ENCODE peak calls at places on chromosome 12, in five cellular contexts. T is WTC11, O is Peyer's patch, B is spleen, R is psoas muscle. K is an unnamed sample.

GRCh38 chr12:132018193-132018916 is 68.6 kb downstream of the EP400 start:
- DNase-seq in O (no peak), B (no peak), R (no peak), T (no peak), K (no peak)

GRCh38 chr12:107590369-107591094 is 95.1 kb upstream of the PWP1 start:
- DNase-seq in O (no peak), B (no peak), T (no peak), R (no peak), K (no peak)

GRCh38 chr12:121217761-121218160 is 7.8 kb downstream of the P2RX4 start:
- DNase-seq in B (peak), O (no peak), T (no peak), R (no peak), K (no peak)

GRCh38 chr12:67430708-67431335 is 161.7 kb downstream of the CAND1 start:
- DNase-seq in T (peak), B (no peak), O (no peak), R (peak), K (no peak)

GRCh38 chr12:115338566-115339294 is 654.8 kb upstream of the TBX3 start:
- DNase-seq in B (no peak), T (peak), O (no peak), R (no peak), K (no peak)

GRCh38 chr12:94078138-94078723 is 70.1 kb upstream of the PLXNC1 start:
- DNase-seq in T (no peak), R (no peak), O (no peak), B (no peak), K (no peak)

GRCh38 chr12:128009108-128009507 is 257.9 kb upstream of the TMEM132C start:
- DNase-seq in B (no peak), O (no peak), T (no peak), R (no peak), K (no peak)

GRCh38 chr12:30691122-30691879 is 4.4 kb downstream of the IPO8 start:
- DNase-seq in B (no peak), T (no peak), R (peak), O (no peak), K (no peak)

GRCh38 chr12:96150442-96150841 is 43.7 kb upstream of the ELK3 start:
- DNase-seq in T (no peak), R (no peak), O (no peak), B (no peak), K (no peak)

GRCh38 chr12:6493580-6494350 is at the start of gene NCAPD2:
- DNase-seq in R (peak), T (peak), O (peak), B (peak), K (peak)

GRCh38 chr12:6492838-6493579 is at the start of gene MRPL51:
- DNase-seq in T (peak), B (peak), O (peak), R (peak), K (peak)

GRCh38 chr12:6489449-6489848 is 3.6 kb downstream of the MRPL51 start:
- DNase-seq in R (no peak), T (no peak), B (no peak), O (no peak), K (no peak)

GRCh38 chr12:6494968-6495367 is 1.1 kb downstream of the NCAPD2 start:
- DNase-seq in O (no peak), R (no peak), T (no peak), B (no peak), K (no peak)

DNA sequence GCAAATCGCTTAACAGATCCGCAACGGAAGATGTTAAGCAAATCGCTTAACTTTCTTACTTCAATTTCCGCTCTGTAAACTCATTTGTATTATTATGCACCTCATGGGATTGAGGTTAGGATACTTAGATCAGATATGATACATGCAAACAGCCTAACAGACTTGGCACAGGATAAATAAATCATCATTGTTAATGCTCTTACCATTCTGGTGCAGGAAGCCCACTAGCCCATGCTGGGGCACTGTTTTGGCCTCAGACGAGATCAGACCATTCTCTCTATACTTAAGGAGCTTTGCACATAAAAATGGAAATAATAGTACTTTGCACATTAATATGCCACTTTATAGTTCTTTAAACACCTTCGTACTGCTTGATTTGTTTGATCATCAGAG is 445 bp downstream of the NCAPD2 start:
- DNase-seq in O (no peak), T (no peak), B (no peak), R (no peak), K (no peak)
- TF ChIP-seq CTCF in O (no peak), T (no peak), B (no peak), R (no peak), K (no peak)

DNA sequence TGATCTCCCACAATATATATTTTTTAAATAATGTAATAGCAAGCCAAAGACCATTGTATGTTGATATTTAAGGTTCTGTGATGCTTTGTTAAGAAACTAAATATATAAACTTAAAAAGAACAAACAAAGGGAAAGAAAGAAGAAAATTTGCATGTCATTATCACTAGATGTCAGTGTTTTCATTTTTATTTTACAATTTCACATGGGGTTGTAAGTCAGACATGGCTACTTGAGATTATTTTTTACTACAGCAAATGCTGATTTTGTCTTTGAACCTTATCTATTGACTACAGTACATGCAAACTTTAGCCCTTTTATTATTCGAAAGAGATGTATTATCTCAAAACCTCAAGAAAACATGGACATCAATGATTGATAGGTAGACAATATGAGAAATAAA is 36.1 kb downstream of the SLCO1C1 start:
- DNase-seq in B (no peak), O (no peak), R (no peak), T (no peak), K (no peak)
- TF ChIP-seq CTCF in B (no peak), O (no peak), R (no peak), T (no peak), K (no peak)

DNA sequence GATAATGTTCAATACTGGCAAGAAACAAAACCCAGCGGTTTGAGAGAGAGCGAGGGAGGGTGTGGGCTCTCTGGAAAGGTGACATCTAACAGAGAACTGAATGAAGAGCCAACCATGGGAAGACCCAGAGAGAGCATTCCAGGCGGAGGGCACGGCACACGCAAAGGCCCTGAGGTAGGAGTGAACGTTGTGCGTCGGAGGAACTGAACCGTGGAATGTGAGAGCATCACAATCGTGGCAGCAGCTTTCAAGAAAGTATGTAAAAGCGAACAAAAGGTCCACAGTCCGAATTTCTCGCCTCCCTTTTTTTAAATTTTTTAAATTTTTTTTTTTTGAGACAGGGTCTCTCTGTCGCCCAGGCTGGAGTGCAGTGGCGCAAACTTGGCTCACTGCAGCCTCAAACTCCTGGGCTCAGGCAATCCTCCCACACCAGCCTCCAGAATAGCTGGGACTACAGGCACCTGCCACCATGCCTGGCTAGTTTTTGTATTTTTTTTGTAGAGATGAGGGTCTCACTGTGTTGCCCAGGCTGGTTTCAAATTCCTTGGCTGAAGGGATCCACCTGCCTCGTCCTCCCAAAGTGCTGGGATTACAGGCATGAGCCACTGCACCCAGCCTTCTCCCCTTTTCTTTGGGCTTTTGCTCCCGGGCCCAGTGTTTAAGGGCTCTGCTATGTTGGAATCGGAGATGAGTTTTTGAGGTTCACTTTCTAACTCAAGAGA is 15.3 kb upstream of the SCARB1 start:
- DNase-seq in R (no peak), O (no peak), T (no peak), B (no peak), K (no peak)
- TF ChIP-seq CTCF in R (no peak), O (no peak), T (no peak), B (no peak), K (no peak)

DNA sequence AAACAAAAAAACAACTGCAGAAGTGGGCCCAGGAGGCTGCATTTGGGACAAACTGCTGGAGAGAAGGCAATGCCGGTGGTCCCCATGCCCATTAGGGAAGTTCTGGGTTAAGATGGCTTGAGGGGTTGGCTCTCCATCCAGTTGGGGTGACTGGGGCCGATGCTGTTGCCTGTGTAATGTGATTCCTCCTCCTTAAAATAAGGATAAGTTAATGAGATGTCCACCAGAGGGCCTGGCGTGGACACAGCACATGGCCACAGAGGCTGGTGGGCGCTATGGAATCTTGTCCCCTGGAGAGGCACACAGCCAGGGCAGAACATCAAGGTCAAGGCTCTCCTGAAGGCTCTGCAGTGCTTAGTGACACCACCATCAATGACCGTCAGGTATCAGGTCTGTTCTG is 1.0 kb upstream of the TESC start:
- DNase-seq in T (peak), R (no peak), B (no peak), O (no peak), K (no peak)
- TF ChIP-seq CTCF in T (no peak), R (no peak), B (no peak), O (no peak), K (no peak)

DNA sequence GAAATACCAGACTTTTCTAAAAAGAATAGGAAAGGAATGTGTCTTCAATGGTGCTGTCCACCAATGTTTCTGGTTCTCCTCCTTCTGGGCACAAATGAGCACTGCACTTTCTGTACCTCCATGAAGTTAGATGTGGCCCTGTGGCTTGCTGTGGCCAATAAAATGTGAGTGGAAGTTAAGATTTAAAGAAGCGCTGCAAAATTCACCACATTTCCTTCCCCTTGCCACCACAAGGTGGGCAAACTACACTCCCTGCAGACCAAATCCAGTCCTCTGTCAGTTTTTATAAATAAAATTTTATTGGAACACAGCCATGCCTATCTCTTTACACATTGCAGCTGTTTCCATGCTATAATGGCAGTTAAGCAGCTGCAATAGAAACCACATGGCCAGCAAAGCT is 141.4 kb upstream of the TMPO start:
- DNase-seq in R (no peak), B (no peak), T (no peak), O (no peak), K (no peak)
- TF ChIP-seq CTCF in R (no peak), B (no peak), T (no peak), O (no peak), K (no peak)

GRCh38 chr12:90987520-90987919 is 17.3 kb downstream of the EPYC start:
- DNase-seq in B (no peak), O (no peak), R (no peak), T (no peak), K (no peak)
- TF ChIP-seq CTCF in B (no peak), O (no peak), R (no peak), T (no peak), K (no peak)

DNA sequence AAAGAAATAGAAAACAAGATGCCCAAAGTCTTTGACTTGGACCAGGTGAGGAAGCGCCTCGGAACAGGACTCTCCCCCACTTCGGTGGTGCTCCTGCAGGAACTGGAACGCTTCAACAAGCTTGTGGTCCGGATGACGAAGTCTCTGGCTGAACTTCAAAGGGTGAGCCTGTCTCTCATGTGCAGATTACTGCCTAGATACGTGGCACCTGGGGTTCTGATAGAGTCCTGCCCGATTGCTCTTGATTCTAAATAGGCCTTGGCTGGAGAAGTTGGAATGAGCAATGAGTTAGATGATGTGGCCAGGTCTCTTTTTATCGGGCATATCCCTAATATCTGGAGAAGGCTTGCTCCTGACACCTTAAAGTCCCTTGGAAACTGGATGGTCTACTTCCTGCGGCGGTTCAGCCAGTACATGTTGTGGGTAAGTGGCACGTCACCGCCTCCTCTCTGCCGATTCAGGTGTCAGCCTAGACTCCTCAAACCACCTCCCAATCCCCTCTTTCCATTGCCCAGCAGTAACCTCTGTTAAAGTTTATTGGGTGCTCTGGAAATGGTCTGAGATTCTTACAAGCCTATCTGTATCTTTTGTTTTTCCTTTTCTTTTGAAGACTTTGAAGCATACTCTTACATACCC is 40.8 kb downstream of the CCDC92 start:
- DNase-seq in O (peak), T (no peak), B (no peak), R (no peak), K (peak)
- TF ChIP-seq CTCF in O (no peak), T (no peak), B (no peak), R (no peak), K (no peak)

DNA sequence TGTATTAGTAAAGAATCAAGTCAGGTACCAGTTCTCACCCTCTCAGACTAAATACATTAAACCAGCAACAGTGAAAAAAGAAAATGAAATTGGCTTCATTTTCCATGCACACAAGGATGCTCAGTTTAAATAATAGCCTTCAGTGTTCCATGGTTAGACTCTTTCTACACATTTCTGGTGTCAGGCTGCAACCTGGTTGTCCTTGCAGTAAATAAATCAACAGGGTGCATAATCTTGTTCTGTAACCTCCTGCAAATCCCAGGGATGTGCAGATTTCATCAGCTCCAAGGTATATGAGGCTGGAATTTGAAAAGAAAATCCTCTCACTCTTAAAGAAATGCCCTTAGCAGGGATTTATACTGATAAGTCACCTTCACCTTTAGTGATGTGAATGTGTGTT is 46.7 kb upstream of the BTG1 start:
- DNase-seq in T (no peak), O (no peak), R (no peak), B (no peak), K (no peak)
- TF ChIP-seq CTCF in T (no peak), O (no peak), R (no peak), B (no peak), K (no peak)

DNA sequence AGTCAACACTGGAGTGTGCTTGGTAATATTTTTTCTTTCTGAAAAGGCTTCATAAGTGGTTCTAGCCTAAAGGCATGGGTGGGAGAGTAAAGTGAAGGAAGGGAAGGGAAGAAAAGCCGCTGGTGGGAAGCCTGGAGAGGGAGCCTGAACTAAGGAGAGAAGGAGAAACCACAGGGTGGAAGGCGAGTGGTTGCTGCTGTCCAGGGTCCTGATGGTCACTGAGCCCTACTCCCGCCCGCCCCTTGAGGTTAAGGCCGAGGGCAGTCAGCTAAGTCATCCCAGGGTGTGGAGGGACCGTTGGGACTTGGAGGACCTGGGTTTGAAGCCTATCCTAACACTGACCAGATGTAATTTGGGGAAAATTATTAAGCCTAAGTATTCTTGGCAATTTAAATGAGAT is 189.1 kb downstream of the PIWIL1 start:
- DNase-seq in T (peak), R (peak), O (no peak), B (no peak), K (no peak)
- TF ChIP-seq CTCF in T (no peak), R (no peak), O (no peak), B (no peak), K (no peak)

K was measured in CD4-positive, alpha-beta T cell.